ENCODE peak calls at places on chromosomes 12 and 14, in five cellular contexts. X, P, C, K and M are unnamed samples.

GRCh38 chr12:67681145-67681778 is 32.7 kb downstream of the DYRK2 start:
- DNase-seq in K (peak; percentile 82), X (peak; percentile 60), C (no peak), P (peak; percentile 35), M (no peak)

GRCh38 chr14:77882098-77882497 is 82.2 kb downstream of the ADCK1 start:
- DNase-seq in X (peak; percentile 9), P (no peak), K (no peak), C (no peak), M (peak; percentile 43)

GRCh38 chr14:86022031-86022629 is 492.2 kb downstream of the FLRT2 start:
- DNase-seq in K (no peak), X (no peak), C (no peak), P (no peak), M (no peak)

GRCh38 chr12:46263140-46264017 is 5.5 kb downstream of the SLC38A1 start:
- DNase-seq in X (no peak), K (no peak), P (no peak), C (no peak), M (peak; percentile 28)

GRCh38 chr12:108825205-108825950 is 32.0 kb downstream of the SSH1 start:
- DNase-seq in C (no peak), K (no peak), X (no peak), P (no peak), M (no peak)

GRCh38 chr14:103132381-103133212 is 9.3 kb downstream of the TNFAIP2 start:
- DNase-seq in X (no peak), P (no peak), K (no peak), C (no peak), M (peak; percentile 52)

GRCh38 chr14:64968167-64968566 is 4.0 kb downstream of the RAB15 start:
- DNase-seq in K (no peak), C (no peak), P (no peak), X (no peak), M (no peak)

GRCh38 chr14:91866061-91866460 is 1.3 kb downstream of the TC2N start:
- DNase-seq in K (no peak), C (no peak), X (no peak), P (no peak), M (peak; percentile 28)

GRCh38 chr14:74571901-74572828 is 39.9 kb downstream of the LTBP2 start:
- DNase-seq in K (peak; percentile 88), C (no peak), X (peak; percentile 99), P (peak; percentile 58), M (peak; percentile 87)

GRCh38 chr12:116765271-116765670 is 27.2 kb downstream of the RNFT2 start:
- DNase-seq in C (no peak), K (no peak), P (no peak), X (peak; percentile 73), M (no peak)

GRCh38 chr12:12505544-12506501 is 56.8 kb downstream of the DUSP16 start:
- DNase-seq in X (peak; percentile 2), P (peak; percentile 21), C (no peak), K (peak; percentile 70), M (no peak)

GRCh38 chr14:55837467-55837866 is 257.5 kb downstream of the KTN1 start:
- DNase-seq in P (no peak), C (no peak), X (no peak), K (no peak), M (no peak)

GRCh38 chr12:72293701-72294100 is 21.5 kb downstream of the TRHDE start:
- DNase-seq in P (no peak), C (no peak), K (no peak), X (no peak), M (no peak)

GRCh38 chr12:6605425-6606330 is 1.5 kb downstream of the CHD4 start:
- DNase-seq in X (no peak), C (no peak), K (peak; percentile 15), P (no peak), M (no peak)

GRCh38 chr12:3222935-3223334 is 145.8 kb downstream of the TSPAN9 start:
- DNase-seq in P (no peak), X (no peak), C (no peak), K (no peak), M (no peak)

GRCh38 chr12:92973614-92974013 is 44.5 kb upstream of the EEA1 start:
- DNase-seq in X (peak; percentile 62), K (no peak), C (no peak), P (no peak), M (no peak)

GRCh38 chr14:69049675-69050074 is 70.6 kb upstream of the ACTN1 start:
- DNase-seq in C (no peak), P (peak; percentile 79), K (peak; percentile 96), X (no peak), M (no peak)

GRCh38 chr14:44712095-44712822 is 205.2 kb upstream of the FSCB start:
- DNase-seq in K (no peak), X (no peak), P (no peak), C (no peak), M (no peak)

GRCh38 chr12:25074113-25074512 is 120.8 kb downstream of the DNAI7 start:
- DNase-seq in C (no peak), X (no peak), P (no peak), K (no peak), M (no peak)

GRCh38 chr12:32809196-32809595 is 53.5 kb upstream of the YARS2 start:
- DNase-seq in C (no peak), X (no peak), K (no peak), P (no peak), M (peak; percentile 73)

GRCh38 chr14:105299654-105300541 is 903 bp downstream of the BRF1 start:
- DNase-seq in C (no peak), P (no peak), K (peak; percentile 14), X (no peak), M (peak; percentile 46)

GRCh38 chr12:65832217-65832616 is 7.9 kb downstream of the HMGA2 start:
- DNase-seq in K (no peak), P (no peak), X (no peak), C (no peak), M (no peak)

GRCh38 chr12:100499416-100499815 is 25.8 kb downstream of the NR1H4 start:
- DNase-seq in P (no peak), C (no peak), X (no peak), K (no peak), M (no peak)

GRCh38 chr12:98939350-98939749 is 294.3 kb downstream of the APAF1 start:
- DNase-seq in P (no peak), K (peak; percentile 36), X (no peak), C (no peak), M (peak; percentile 26)

GRCh38 chr12:68290126-68290525 is 36.7 kb upstream of the IL22 start:
- DNase-seq in X (no peak), P (no peak), K (no peak), C (no peak), M (peak; percentile 92)

GRCh38 chr14:32985881-32986280 is 47.2 kb downstream of the NPAS3 start:
- DNase-seq in X (no peak), P (no peak), K (no peak), C (no peak), M (peak; percentile 70)

GRCh38 chr14:100864960-100865681 is 38.4 kb downstream of the RTL1 start:
- DNase-seq in X (no peak), P (no peak), K (no peak), C (no peak), M (no peak)

GRCh38 chr14:93764211-93764659 is 24.1 kb downstream of the PRIMA1 start:
- DNase-seq in X (no peak), P (no peak), K (no peak), C (no peak), M (no peak)

GRCh38 chr12:80118565-80119337 is 19.4 kb downstream of the OTOGL start:
- DNase-seq in P (no peak), K (peak; percentile 12), X (no peak), C (no peak), M (no peak)

DNA sequence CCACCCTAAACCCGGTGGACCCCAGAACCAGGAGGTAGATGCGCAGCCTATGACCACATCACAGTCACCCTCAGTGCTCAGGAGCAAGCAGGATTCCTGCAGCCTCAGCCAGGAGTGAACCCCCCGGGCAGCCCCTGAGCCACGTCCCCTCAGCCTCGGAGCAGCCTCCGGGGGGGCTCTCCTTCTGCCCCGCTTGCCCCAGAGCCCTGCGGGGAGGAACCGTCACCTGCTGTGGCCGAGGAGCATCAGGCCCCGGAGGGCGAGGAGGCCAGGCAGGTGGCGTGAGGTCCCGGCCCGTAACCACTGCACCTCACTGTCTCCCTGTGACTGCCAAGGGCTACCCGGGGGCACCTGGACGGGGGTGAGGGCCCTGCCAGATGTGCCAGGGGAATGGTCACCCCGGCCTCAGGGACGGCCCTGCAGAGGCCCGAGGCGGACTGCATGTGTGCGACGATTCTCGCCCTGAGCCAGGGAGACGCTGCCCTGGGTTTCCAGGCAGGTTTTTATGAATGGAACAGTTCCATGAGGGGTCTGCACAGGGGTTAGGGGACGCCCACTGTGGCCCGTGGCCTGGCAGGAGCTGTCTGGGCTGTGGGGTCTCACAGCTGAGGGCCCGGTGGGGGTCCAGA is 58.6 kb downstream of the FBRSL1 start:
- DNase-seq in X (no peak), P (no peak), C (no peak), K (no peak), M (no peak)
- H3K27me3 ChIP-seq in X (peaks cover 35% of the 10 kb centered on the region), P (no peaks in the 10 kb centered on the region), C (no peaks in the 10 kb centered on the region), K (no peaks in the 10 kb centered on the region), M (no peaks in the 10 kb centered on the region)

DNA sequence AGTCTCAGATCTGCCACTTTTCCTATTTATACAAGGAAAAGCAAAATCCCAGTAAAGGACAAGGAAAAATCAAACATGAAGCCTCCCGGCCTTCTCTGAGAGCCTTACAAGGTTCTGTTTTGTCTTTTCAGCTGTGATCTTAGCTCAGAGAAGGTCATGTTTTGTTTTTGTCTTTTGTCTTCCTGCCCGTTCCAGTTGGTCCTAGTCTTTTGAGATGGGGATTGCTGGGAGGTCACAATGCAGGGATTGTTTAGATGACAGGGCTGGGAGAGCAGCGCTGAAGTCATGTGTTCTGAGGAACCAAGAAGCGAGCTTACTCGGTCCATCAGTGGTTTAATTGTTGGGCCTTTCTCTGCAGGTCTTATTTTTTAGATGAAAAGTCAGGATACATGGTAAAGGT is 6.0 kb downstream of the PLEKHH1 start:
- DNase-seq in X (no peak), P (no peak), K (no peak), C (no peak), M (no peak)
- H3K27me3 ChIP-seq in X (no peaks in the 10 kb centered on the region), P (no peaks in the 10 kb centered on the region), K (peaks cover 27% of the 10 kb centered on the region), C (no peaks in the 10 kb centered on the region), M (no peaks in the 10 kb centered on the region)

DNA sequence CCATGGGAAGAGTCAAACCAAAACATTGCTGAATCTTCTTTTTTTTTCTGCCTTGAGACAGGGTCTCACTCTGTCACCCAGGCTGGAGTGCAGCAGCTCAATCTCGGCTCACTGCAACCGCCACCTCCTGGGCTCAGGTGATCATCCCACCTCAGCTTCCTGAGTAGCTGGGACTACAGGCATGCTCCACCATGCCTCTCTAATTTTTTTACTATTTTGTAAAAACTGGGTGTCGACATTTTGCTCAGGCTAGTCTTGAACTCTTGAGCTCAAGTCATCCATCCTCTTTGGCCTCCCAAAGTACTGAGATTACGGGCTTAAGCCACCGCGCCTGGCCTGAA is 1.5 kb upstream of the KRT75 start:
- DNase-seq in C (no peak), P (no peak), K (no peak), X (no peak), M (no peak)
- H3K27me3 ChIP-seq in C (no peaks in the 10 kb centered on the region), P (peaks cover 8% of the 10 kb centered on the region), K (no peaks in the 10 kb centered on the region), X (no peaks in the 10 kb centered on the region), M (peaks cover 3% of the 10 kb centered on the region)

GRCh38 chr12:132176358-132176919 is 32.2 kb downstream of the NOC4L start:
- DNase-seq in C (no peak), P (no peak), X (no peak), K (no peak), M (no peak)
- H3K27me3 ChIP-seq in C (no peaks in the 10 kb centered on the region), P (peaks cover 83% of the 10 kb centered on the region), X (peaks cover 76% of the 10 kb centered on the region), K (peaks cover 2% of the 10 kb centered on the region), M (peaks cover 9% of the 10 kb centered on the region)